ENCODE peak calls at places on chromosomes 13 and 19, in six cellular contexts. R is H1, W is neuronal stem cell, U is H9, I is IMR-90, V is mesenchymal stem cell. C is an unnamed sample.

GRCh38 chr13:20475927-20476691 is 49.5 kb downstream of the CRYL1 start:
- DNase-seq in R (no peak), W (no peak), U (no peak), I (no peak), V (no peak), C (no peak)

GRCh38 chr19:46159893-46160775 is 12.1 kb downstream of the IGFL2 start:
- DNase-seq in R (no peak), W (no peak), U (no peak), I (no peak), V (no peak), C (no peak)

GRCh38 chr19:41707871-41708371 is 505 bp upstream of the CEACAM5 start:
- DNase-seq in R (no peak), W (no peak), U (no peak), I (no peak), V (no peak), C (no peak)

GRCh38 chr19:42412223-42412622 is 15.0 kb downstream of the LIPE start:
- DNase-seq in R (no peak), W (no peak), U (no peak), I (no peak), V (no peak), C (no peak)

GRCh38 chr19:51688665-51689571 is 4.2 kb upstream of the SPACA6 start:
- DNase-seq in R (peak; percentile 80), W (peak; percentile 79), U (peak; percentile 87), I (peak; percentile 95), V (peak; percentile 98), C (peak; percentile 87)

GRCh38 chr19:38209671-38210457 is 14.2 kb downstream of the DPF1 start:
- DNase-seq in R (peak; percentile 77), W (peak; percentile 53), U (peak; percentile 72), I (peak; percentile 37), V (peak; percentile 38), C (peak; percentile 45)

GRCh38 chr13:36088001-36088400 is 43.2 kb downstream of the DCLK1 start:
- DNase-seq in R (no peak), W (no peak), U (no peak), I (no peak), V (no peak), C (peak; percentile 24)

GRCh38 chr19:3365447-3366103 is 808 bp upstream of the NFIC start:
- DNase-seq in R (no peak), W (no peak), U (peak; percentile 27), I (peak; percentile 66), V (peak; percentile 77), C (peak; percentile 93)

GRCh38 chr13:45548281-45548680 is 67.3 kb downstream of the ERICH6B start:
- DNase-seq in R (no peak), W (no peak), U (no peak), I (no peak), V (no peak), C (no peak)

GRCh38 chr19:18074192-18074591 is 12.5 kb downstream of the IL12RB1 start:
- DNase-seq in R (no peak), W (no peak), U (no peak), I (no peak), V (no peak), C (no peak)

GRCh38 chr13:98517576-98518310 is 59.2 kb downstream of the STK24 start:
- DNase-seq in R (no peak), W (no peak), U (no peak), I (no peak), V (no peak), C (no peak)

GRCh38 chr19:3034845-3035541 is 5.9 kb upstream of the TLE2 start:
- DNase-seq in R (peak; percentile 53), W (no peak), U (no peak), I (peak; percentile 35), V (peak; percentile 76), C (no peak)

GRCh38 chr13:20461860-20462532 is 63.7 kb downstream of the CRYL1 start:
- DNase-seq in R (no peak), W (no peak), U (no peak), I (no peak), V (no peak), C (peak; percentile 78)

GRCh38 chr19:911197-912033 is 1.6 kb downstream of the R3HDM4 start:
- DNase-seq in R (peak; percentile 79), W (no peak), U (peak; percentile 55), I (no peak), V (no peak), C (no peak)

GRCh38 chr13:79782541-79783216 is 301.7 kb downstream of the NDFIP2 start:
- DNase-seq in R (peak; percentile 66), W (peak; percentile 85), U (peak; percentile 84), I (peak; percentile 77), V (peak; percentile 87), C (no peak)

GRCh38 chr19:45817725-45818301 is 2.7 kb upstream of the RSPH6A start:
- DNase-seq in R (peak; percentile 79), W (no peak), U (peak; percentile 70), I (no peak), V (no peak), C (no peak)

GRCh38 chr19:41031926-41032325 is 40.8 kb downstream of the CYP2B6 start:
- DNase-seq in R (no peak), W (no peak), U (no peak), I (no peak), V (no peak), C (peak; percentile 90)

GRCh38 chr13:44732503-44733098 is 156.5 kb upstream of the TSC22D1 start:
- DNase-seq in R (no peak), W (no peak), U (no peak), I (no peak), V (no peak), C (peak; percentile 69)

GRCh38 chr13:56528040-56528760 is 612.5 kb upstream of the PRR20A start:
- DNase-seq in R (no peak), W (no peak), U (no peak), I (no peak), V (peak; percentile 14), C (no peak)

GRCh38 chr19:46616631-46617322 is 8.1 kb downstream of the PTGIR start:
- DNase-seq in R (peak; percentile 79), W (no peak), U (peak; percentile 82), I (peak; percentile 85), V (peak; percentile 73), C (peak; percentile 27)

DNA sequence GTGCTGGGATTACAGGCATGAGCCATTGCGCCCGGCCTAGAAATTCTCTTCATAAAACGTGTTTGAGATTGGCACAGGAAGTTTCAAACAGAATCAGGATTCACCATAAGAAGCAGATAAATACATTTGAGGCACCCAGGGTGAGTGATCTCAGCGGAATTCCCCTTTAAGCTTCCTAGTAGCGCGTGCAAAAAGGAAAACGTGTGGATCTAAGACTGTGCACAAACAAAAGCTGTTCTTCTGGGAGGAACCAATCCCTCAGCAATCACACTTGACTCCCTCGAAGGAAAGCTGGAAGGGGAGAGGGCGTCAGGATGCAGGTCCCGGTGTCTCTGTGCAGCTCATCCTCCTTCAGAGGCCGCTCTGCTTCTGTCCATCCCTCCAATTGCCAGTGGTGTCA is 15.5 kb downstream of the MCF2L start:
- DNase-seq in R (no peak), W (no peak), U (no peak), I (no peak), V (no peak), C (peak; percentile 49)
- H3K27ac ChIP-seq in R (peak overlapping the region; percentile 7), W (no peak overlapping the region), U (no peak overlapping the region), I (no peak overlapping the region), V (no peak overlapping the region), C (no peak overlapping the region)

GRCh38 chr19:49421878-49422202 is 1.4 kb downstream of the PTH2 start:
- DNase-seq in R (no peak), W (no peak), U (no peak), I (no peak), V (no peak), C (no peak)

GRCh38 chr19:49422407-49423277 is 599 bp downstream of the PTH2 start:
- DNase-seq in R (peak; percentile 93), W (peak; percentile 79), U (peak; percentile 88), I (peak; percentile 17), V (peak; percentile 33), C (no peak)

GRCh38 chr19:49419173-49419572 is 4.1 kb downstream of the PTH2 start:
- DNase-seq in R (no peak), W (no peak), U (no peak), I (no peak), V (no peak), C (no peak)

GRCh38 chr19:49420227-49420626 is 3.0 kb downstream of the PTH2 start:
- DNase-seq in R (no peak), W (no peak), U (no peak), I (no peak), V (no peak), C (no peak)

DNA sequence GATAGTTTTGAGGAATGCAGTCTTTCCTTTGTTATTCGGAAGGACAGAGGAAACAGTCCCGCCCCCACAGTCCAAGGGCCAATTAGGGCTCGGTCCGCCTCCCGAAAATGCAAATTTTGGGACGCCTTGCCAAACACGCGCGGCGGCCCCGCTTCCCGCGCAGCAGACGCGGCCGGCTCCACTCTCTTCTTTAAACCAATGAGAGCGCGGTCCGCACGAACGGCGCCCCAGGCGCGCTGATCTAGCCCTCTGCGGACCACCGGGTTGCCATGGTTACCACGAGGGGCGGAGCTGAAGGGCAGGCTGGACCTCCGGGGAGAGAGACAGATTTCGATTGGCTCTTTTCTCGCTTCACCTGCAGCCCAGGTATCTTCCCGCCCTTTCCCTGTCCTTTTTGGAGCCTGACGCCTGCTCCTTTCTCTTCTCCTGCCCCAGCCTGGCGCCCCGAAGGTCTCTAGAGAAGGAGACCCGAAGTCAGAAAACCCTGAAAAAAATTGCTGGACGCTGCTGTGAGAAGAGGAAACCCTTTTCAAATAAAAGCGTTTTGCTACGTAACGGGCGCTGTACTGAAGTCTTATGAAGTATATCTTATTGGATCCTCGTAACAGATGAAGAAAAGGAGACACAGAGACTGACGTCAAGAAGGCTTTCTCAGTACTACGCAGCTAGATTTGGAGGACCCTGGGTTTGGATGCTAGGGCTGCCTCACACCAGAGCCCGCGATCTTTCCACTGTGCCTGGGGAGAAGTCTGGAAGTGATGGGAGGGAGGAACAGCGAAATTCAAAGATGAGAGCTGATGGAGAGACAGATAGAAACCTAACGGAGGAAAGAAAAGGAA is 2.0 kb downstream of the PTH2 start:
- DNase-seq in R (peak; percentile 99), W (peak; percentile 88), U (peak; percentile 99), I (peak; percentile 17), V (peak; percentile 24), C (peak; percentile 73)
- H4K91ac ChIP-seq in R (no peak overlapping the region), W (no peak overlapping the region), U (no peak overlapping the region), I (no peak overlapping the region), V (no peak overlapping the region), C (no peak overlapping the region)

GRCh38 chr13:40273173-40274000 is 393.1 kb downstream of the FOXO1 start:
- DNase-seq in R (no peak), W (no peak), U (no peak), I (no peak), V (no peak), C (no peak)

GRCh38 chr13:40275636-40276035 is 390.8 kb downstream of the FOXO1 start:
- DNase-seq in R (no peak), W (no peak), U (no peak), I (no peak), V (peak; percentile 13), C (no peak)

GRCh38 chr13:40272776-40273139 is 393.7 kb downstream of the FOXO1 start:
- DNase-seq in R (no peak), W (no peak), U (no peak), I (peak; percentile 8), V (no peak), C (no peak)

GRCh38 chr13:40271931-40272775 is 394.3 kb downstream of the FOXO1 start:
- DNase-seq in R (no peak), W (no peak), U (no peak), I (peak; percentile 22), V (peak; percentile 13), C (peak; percentile 28)

GRCh38 chr13:40275155-40275554 is 391.3 kb downstream of the FOXO1 start:
- DNase-seq in R (no peak), W (no peak), U (no peak), I (no peak), V (no peak), C (no peak)
- H2AK5ac ChIP-seq in R (no peak overlapping the region), W (no peak overlapping the region), U (no peak overlapping the region), I (no peak overlapping the region), V (peak overlapping the region; percentile 0), C (peak overlapping the region; percentile 13)

GRCh38 chr13:66237411-66238062 is 992.6 kb downstream of the PCDH9 start:
- DNase-seq in R (no peak), W (peak; percentile 60), U (no peak), I (no peak), V (no peak), C (no peak)

GRCh38 chr13:66234159-66234558 is 996.0 kb downstream of the PCDH9 start:
- DNase-seq in R (no peak), W (no peak), U (no peak), I (no peak), V (no peak), C (no peak)
- H3K27ac ChIP-seq in R (no peak overlapping the region), W (no peak overlapping the region), U (no peak overlapping the region), I (no peak overlapping the region), V (no peak overlapping the region), C (no peak overlapping the region)